ENCODE peak calls at places on chromosome 22, in four cellular contexts. Z, F, P and T are unnamed samples.

GRCh38 chr22:29308148-29308790 is 1.8 kb downstream of the GAS2L1 start:
- DNase-seq in P (no peak), F (no peak), Z (no peak), T (no peak)

GRCh38 chr22:24952837-24953293 is 349 bp downstream of the KIAA1671 start:
- DNase-seq in Z (no peak), F (peak; percentile 71), P (no peak), T (no peak)

GRCh38 chr22:20421507-20421874 is 16.1 kb downstream of the SCARF2 start:
- DNase-seq in P (no peak), F (no peak), Z (no peak), T (no peak)

GRCh38 chr22:31748490-31748889 is 1.4 kb downstream of the PRR14L start:
- DNase-seq in F (peak; percentile 2), P (no peak), Z (no peak), T (no peak)

GRCh38 chr22:29907753-29908515 is 25.0 kb downstream of the MTMR3 start:
- DNase-seq in F (peak; percentile 98), P (peak; percentile 96), Z (no peak), T (peak; percentile 11)

GRCh38 chr22:30837531-30837930 is 131.0 kb downstream of the MORC2 start:
- DNase-seq in F (no peak), Z (no peak), P (no peak), T (no peak)

GRCh38 chr22:29724843-29725242 is 5.0 kb downstream of the CABP7 start:
- DNase-seq in Z (no peak), F (no peak), P (no peak), T (no peak)

GRCh38 chr22:31337178-31337577 is 9.0 kb downstream of the PATZ1 start:
- DNase-seq in P (no peak), F (peak; percentile 51), Z (no peak), T (no peak)

GRCh38 chr22:46087336-46087690 is 63.0 kb upstream of the PPARA start:
- DNase-seq in P (no peak), F (no peak), Z (no peak), T (no peak)

GRCh38 chr22:31616315-31616980 is 45.6 kb downstream of the PISD start:
- DNase-seq in P (no peak), F (no peak), Z (no peak), T (no peak)

GRCh38 chr22:48557473-48557872 is 1270.2 kb downstream of the BRD1 start:
- DNase-seq in Z (no peak), F (no peak), P (no peak), T (no peak)
- H3K9me3 ChIP-seq in Z (no peaks in the 10 kb centered on the region), F (no peaks in the 10 kb centered on the region), P (peaks cover 91% of the 10 kb centered on the region), T (no peaks in the 10 kb centered on the region)

DNA sequence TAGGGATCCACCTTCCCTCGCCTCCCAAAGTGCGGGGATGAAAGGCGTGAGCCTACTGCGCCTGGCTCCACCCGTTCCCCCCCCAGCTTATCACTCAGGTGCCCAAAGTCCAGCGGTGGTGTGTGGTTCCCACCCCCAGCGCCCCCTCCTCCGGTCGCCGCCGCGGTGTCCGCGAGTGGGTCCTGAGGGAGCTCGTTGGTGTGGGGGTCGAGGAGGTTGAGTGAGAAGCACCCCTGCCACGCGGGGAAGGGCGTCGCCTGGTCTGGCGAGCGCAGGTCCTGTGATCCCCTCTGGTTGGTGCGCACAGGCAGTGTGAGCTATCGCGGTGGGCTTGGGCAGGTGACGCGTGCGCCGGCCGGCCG is 3900.6 kb upstream of the OR11H1 start:
- DNase-seq in Z (no peak), P (no peak), F (no peak), T (no peak)
- H3K9me3 ChIP-seq in Z (peaks cover 7% of the 10 kb centered on the region), P (peaks cover 60% of the 10 kb centered on the region), F (peaks cover 42% of the 10 kb centered on the region), T (peaks cover 43% of the 10 kb centered on the region)

GRCh38 chr22:47333625-47334024 is 571.2 kb downstream of the TBC1D22A start:
- DNase-seq in F (peak; percentile 42), Z (no peak), P (peak; percentile 48), T (no peak)
- H3K9me3 ChIP-seq in F (no peaks in the 10 kb centered on the region), Z (no peaks in the 10 kb centered on the region), P (peaks cover 21% of the 10 kb centered on the region), T (no peaks in the 10 kb centered on the region)

GRCh38 chr22:49747705-49748104 is 80.0 kb downstream of the BRD1 start:
- DNase-seq in Z (no peak), P (no peak), F (no peak), T (no peak)

GRCh38 chr22:49746065-49746464 is 81.6 kb downstream of the BRD1 start:
- DNase-seq in Z (no peak), F (no peak), P (no peak), T (no peak)

GRCh38 chr22:49748514-49748913 is 79.2 kb downstream of the BRD1 start:
- DNase-seq in Z (no peak), P (no peak), F (no peak), T (peak; percentile 1)

GRCh38 chr22:49749227-49749626 is 78.4 kb downstream of the BRD1 start:
- DNase-seq in Z (no peak), F (no peak), P (no peak), T (peak; percentile 0)

DNA sequence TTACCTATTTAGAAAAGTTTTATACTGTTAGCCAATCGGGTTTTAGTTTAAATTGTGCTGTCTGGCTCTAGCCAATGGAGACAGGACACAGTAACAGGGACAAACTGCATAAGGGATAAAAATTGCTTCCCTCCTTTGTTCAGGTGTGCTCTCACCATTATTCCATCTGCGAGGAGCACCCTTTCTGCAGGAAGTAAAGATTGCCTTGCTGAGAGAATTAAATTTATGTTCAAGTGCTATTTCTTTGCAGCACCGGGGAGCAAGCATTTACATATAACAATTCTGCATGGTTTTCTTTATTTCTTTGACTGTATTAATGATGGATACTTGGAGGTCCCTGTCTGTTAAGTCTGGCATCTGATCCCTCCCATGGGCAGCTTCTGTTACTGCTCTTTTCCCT is 80.5 kb downstream of the BRD1 start:
- DNase-seq in P (no peak), F (no peak), Z (no peak), T (no peak)
- H3K9me3 ChIP-seq in P (peaks cover 14% of the 10 kb centered on the region), F (no peaks in the 10 kb centered on the region), Z (no peaks in the 10 kb centered on the region), T (peaks cover 15% of the 10 kb centered on the region)

GRCh38 chr22:49577168-49578060 is 250.3 kb downstream of the BRD1 start:
- DNase-seq in P (no peak), Z (no peak), F (no peak), T (no peak)
- H3K9me3 ChIP-seq in P (peaks cover 74% of the 10 kb centered on the region), Z (no peaks in the 10 kb centered on the region), F (no peaks in the 10 kb centered on the region), T (peaks cover 6% of the 10 kb centered on the region)

GRCh38 chr22:47197735-47198500 is 435.5 kb downstream of the TBC1D22A start:
- DNase-seq in Z (no peak), P (no peak), F (no peak), T (no peak)
- H3K9me3 ChIP-seq in Z (no peaks in the 10 kb centered on the region), P (no peaks in the 10 kb centered on the region), F (no peaks in the 10 kb centered on the region), T (no peaks in the 10 kb centered on the region)

GRCh38 chr22:47198801-47199251 is 436.4 kb downstream of the TBC1D22A start:
- DNase-seq in Z (no peak), F (no peak), P (no peak), T (no peak)

GRCh38 chr22:47201186-47201995 is 438.9 kb downstream of the TBC1D22A start:
- DNase-seq in Z (no peak), F (no peak), P (no peak), T (no peak)

GRCh38 chr22:47199261-47199948 is 437.0 kb downstream of the TBC1D22A start:
- DNase-seq in F (no peak), Z (no peak), P (no peak), T (no peak)

GRCh38 chr22:47200273-47201051 is 438.0 kb downstream of the TBC1D22A start:
- DNase-seq in Z (no peak), F (no peak), P (no peak), T (no peak)

DNA sequence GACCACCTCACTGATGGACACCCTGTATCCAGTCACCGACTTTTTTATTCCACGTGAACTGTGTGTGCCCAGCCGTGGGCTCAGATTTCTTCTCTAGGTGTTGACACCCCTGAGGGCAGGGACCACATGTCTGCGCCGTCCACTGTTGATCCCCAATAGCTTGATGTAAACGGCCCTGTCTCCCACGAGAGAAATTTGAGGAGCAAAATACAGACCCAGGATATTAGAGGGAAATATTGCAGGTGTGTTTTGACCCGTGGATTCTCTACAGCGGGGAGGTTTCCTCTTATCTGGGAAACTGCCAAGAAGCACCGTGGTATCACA is 437.5 kb downstream of the TBC1D22A start:
- DNase-seq in Z (no peak), F (no peak), P (no peak), T (no peak)
- H3K9me3 ChIP-seq in Z (no peaks in the 10 kb centered on the region), F (no peaks in the 10 kb centered on the region), P (no peaks in the 10 kb centered on the region), T (no peaks in the 10 kb centered on the region)

DNA sequence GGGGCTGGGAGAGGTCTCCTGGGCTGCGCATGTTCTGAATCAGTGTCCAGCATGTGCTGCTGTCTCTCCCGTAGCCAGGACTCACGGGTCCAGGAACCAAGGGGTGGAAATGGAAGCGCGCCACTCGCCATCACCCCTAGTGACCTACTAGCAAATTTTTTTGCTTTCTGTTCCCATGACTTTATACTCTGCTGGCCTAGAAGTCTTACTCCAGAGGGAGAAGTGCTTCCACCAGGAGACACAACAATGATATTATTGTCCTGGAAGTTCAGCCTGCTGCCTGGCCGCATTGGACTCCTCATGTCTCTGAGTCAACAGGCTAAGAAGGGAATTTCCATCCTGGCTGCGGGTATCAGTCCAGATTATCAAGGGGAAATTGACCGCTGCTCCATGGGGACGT is 729.7 kb downstream of the BRD1 start:
- DNase-seq in P (no peak), F (no peak), Z (no peak), T (no peak)
- H3K9me3 ChIP-seq in P (peaks cover 85% of the 10 kb centered on the region), F (no peaks in the 10 kb centered on the region), Z (no peaks in the 10 kb centered on the region), T (no peaks in the 10 kb centered on the region)

GRCh38 chr22:47367107-47367690 is 604.7 kb downstream of the TBC1D22A start:
- DNase-seq in F (no peak), P (no peak), Z (no peak), T (no peak)

GRCh38 chr22:47367993-47368945 is 605.8 kb downstream of the TBC1D22A start:
- DNase-seq in Z (no peak), F (no peak), P (no peak), T (no peak)

GRCh38 chr22:47369020-47369419 is 606.6 kb downstream of the TBC1D22A start:
- DNase-seq in Z (no peak), P (no peak), F (no peak), T (no peak)

GRCh38 chr22:47369431-47370015 is 607.1 kb downstream of the TBC1D22A start:
- DNase-seq in F (no peak), Z (no peak), P (no peak), T (no peak)

GRCh38 chr22:47366026-47366767 is 603.7 kb downstream of the TBC1D22A start:
- DNase-seq in F (no peak), Z (no peak), P (no peak), T (no peak)
- H3K9me3 ChIP-seq in F (no peaks in the 10 kb centered on the region), Z (no peaks in the 10 kb centered on the region), P (no peaks in the 10 kb centered on the region), T (peaks cover 4% of the 10 kb centered on the region)